ENCODE peak calls at places on chromosomes 5 and 9, in eight cellular contexts. P is CD8-positive, alpha-beta memory T cell; H is H1; L is OCI-LY7; M is heart right ventricle; T is AG04449; U is tibial artery; O is cardiac muscle cell. E is an unnamed sample.

GRCh38 chr9:89386797-89387196 is 68.5 kb downstream of the SECISBP2 start:
- DNase-seq in P (no peak), H (no peak), L (no peak), M (peak; percentile 35), T (no peak), U (no peak), O (no peak), E (no peak)

GRCh38 chr5:154850255-154851062 is at the start of gene FAXDC2:
- DNase-seq in P (no peak), H (no peak), L (no peak), M (peak; percentile 87), T (no peak), U (peak; percentile 91), O (peak; percentile 91), E (no peak)

GRCh38 chr9:128124873-128125574 is 2.5 kb downstream of the PTGES2 start:
- DNase-seq in P (peak; percentile 48), H (peak; percentile 66), L (peak; percentile 64), M (peak; percentile 62), T (no peak), U (no peak), O (peak; percentile 59), E (no peak)

GRCh38 chr5:7886849-7887460 is 18.0 kb downstream of the MTRR start:
- DNase-seq in P (no peak), H (no peak), L (peak; percentile 41), M (no peak), T (no peak), U (no peak), O (peak; percentile 38), E (no peak)

GRCh38 chr5:120146787-120147186 is 317.3 kb upstream of the PRR16 start:
- DNase-seq in P (no peak), H (no peak), L (no peak), M (no peak), T (no peak), U (no peak), O (no peak), E (no peak)

GRCh38 chr5:29587806-29588205 is 1605.7 kb upstream of the CDH6 start:
- DNase-seq in P (no peak), H (no peak), L (no peak), M (no peak), T (no peak), U (no peak), O (no peak), E (no peak)

GRCh38 chr5:78046006-78046405 is 248.5 kb downstream of the AP3B1 start:
- DNase-seq in P (no peak), H (no peak), L (no peak), M (no peak), T (no peak), U (no peak), O (no peak), E (no peak)

GRCh38 chr5:150846651-150847333 is 471 bp downstream of the IRGM start:
- DNase-seq in P (peak; percentile 72), H (peak; percentile 27), L (peak; percentile 77), M (peak; percentile 71), T (peak; percentile 52), U (no peak), O (peak; percentile 83), E (peak; percentile 58)

GRCh38 chr5:669111-669841 is 23.9 kb downstream of the TPPP start:
- DNase-seq in P (peak; percentile 58), H (no peak), L (peak; percentile 22), M (no peak), T (no peak), U (peak; percentile 62), O (peak; percentile 57), E (no peak)

GRCh38 chr9:21615018-21615417 is 132.9 kb upstream of the IFNE start:
- DNase-seq in P (no peak), H (no peak), L (no peak), M (no peak), T (no peak), U (no peak), O (no peak), E (no peak)

GRCh38 chr9:18824095-18824666 is 208.8 kb downstream of the SAXO1 start:
- DNase-seq in P (no peak), H (no peak), L (no peak), M (no peak), T (no peak), U (no peak), O (no peak), E (no peak)

GRCh38 chr9:112029921-112030444 is 133.4 kb downstream of the UGCG start:
- DNase-seq in P (no peak), H (peak; percentile 25), L (no peak), M (no peak), T (no peak), U (no peak), O (peak; percentile 14), E (peak; percentile 88)

GRCh38 chr5:172641359-172642045 is 439 bp downstream of the NEURL1B start:
- DNase-seq in P (no peak), H (no peak), L (peak; percentile 7), M (no peak), T (no peak), U (no peak), O (peak; percentile 54), E (no peak)

GRCh38 chr9:113641100-113641885 is 177.8 kb downstream of the RGS3 start:
- DNase-seq in P (no peak), H (no peak), L (no peak), M (no peak), T (no peak), U (no peak), O (no peak), E (no peak)

GRCh38 chr9:92723299-92723625 is 41.4 kb downstream of the BICD2 start:
- DNase-seq in P (no peak), H (no peak), L (no peak), M (peak; percentile 1), T (no peak), U (no peak), O (no peak), E (no peak)
- H3K4me3 ChIP-seq in P (no peak overlapping the region), H (no peak overlapping the region), L (peak overlapping the region; percentile 56), M (no peak overlapping the region), T (no peak overlapping the region), U (no peak overlapping the region), O (no peak overlapping the region), E (no peak overlapping the region)

GRCh38 chr5:161312882-161313281 is 233.6 kb downstream of the GABRB2 start:
- DNase-seq in P (no peak), H (no peak), L (no peak), M (no peak), T (no peak), U (no peak), O (no peak), E (no peak)

GRCh38 chr5:161306354-161306990 is 240.1 kb downstream of the GABRB2 start:
- DNase-seq in P (no peak), H (no peak), L (no peak), M (no peak), T (no peak), U (no peak), O (no peak), E (no peak)

GRCh38 chr5:161311965-161312364 is 234.6 kb downstream of the GABRB2 start:
- DNase-seq in P (no peak), H (no peak), L (no peak), M (no peak), T (no peak), U (no peak), O (no peak), E (no peak)

GRCh38 chr5:161314033-161314432 is 232.5 kb downstream of the GABRB2 start:
- DNase-seq in P (no peak), H (no peak), L (no peak), M (no peak), T (no peak), U (no peak), O (no peak), E (no peak)

GRCh38 chr5:161311141-161311708 is 235.3 kb downstream of the GABRB2 start:
- DNase-seq in P (no peak), H (no peak), L (no peak), M (no peak), T (no peak), U (no peak), O (no peak), E (no peak)
- H3K4me3 ChIP-seq in P (no peak overlapping the region), H (no peak overlapping the region), L (no peak overlapping the region), M (no peak overlapping the region), T (no peak overlapping the region), U (no peak overlapping the region), O (no peak overlapping the region), E (no peak overlapping the region)

GRCh38 chr9:87874320-87874655 is 8.4 kb upstream of the SPATA31E1 start:
- DNase-seq in P (no peak), H (no peak), L (no peak), M (no peak), T (no peak), U (no peak), O (peak; percentile 6), E (no peak)
- H3K4me3 ChIP-seq in P (no peak overlapping the region), H (no peak overlapping the region), L (no peak overlapping the region), M (no peak overlapping the region), T (no peak overlapping the region), U (no peak overlapping the region), O (no peak overlapping the region), E (no peak overlapping the region)

GRCh38 chr9:134331186-134332025 is 5.2 kb downstream of the RXRA start:
- DNase-seq in P (no peak), H (no peak), L (no peak), M (no peak), T (no peak), U (no peak), O (no peak), E (no peak)
- H3K4me3 ChIP-seq in P (no peak overlapping the region), H (no peak overlapping the region), L (no peak overlapping the region), M (no peak overlapping the region), T (no peak overlapping the region), U (no peak overlapping the region), O (no peak overlapping the region), E (no peak overlapping the region)

GRCh38 chr5:69527128-69527745 is 32.8 kb upstream of the GTF2H2C start:
- DNase-seq in P (no peak), H (no peak), L (no peak), M (no peak), T (no peak), U (no peak), O (no peak), E (no peak)

GRCh38 chr5:69528609-69529008 is 31.4 kb upstream of the GTF2H2C start:
- DNase-seq in P (no peak), H (no peak), L (no peak), M (no peak), T (no peak), U (no peak), O (no peak), E (no peak)

GRCh38 chr5:69526660-69527059 is 33.3 kb upstream of the GTF2H2C start:
- DNase-seq in P (no peak), H (no peak), L (no peak), M (no peak), T (no peak), U (no peak), O (no peak), E (no peak)

GRCh38 chr5:69525490-69525889 is 32.9 kb downstream of the OCLN start:
- DNase-seq in P (no peak), H (no peak), L (no peak), M (no peak), T (no peak), U (no peak), O (no peak), E (no peak)

GRCh38 chr5:69528015-69528414 is 32.0 kb upstream of the GTF2H2C start:
- DNase-seq in P (no peak), H (no peak), L (no peak), M (no peak), T (no peak), U (no peak), O (no peak), E (no peak)
- H3K4me3 ChIP-seq in P (no peak overlapping the region), H (no peak overlapping the region), L (no peak overlapping the region), M (no peak overlapping the region), T (no peak overlapping the region), U (no peak overlapping the region), O (no peak overlapping the region), E (no peak overlapping the region)